ENCODE peak calls at places on chromosomes 11 and 22, in six cellular contexts. L, Z, D, C, N and V are unnamed samples.

GRCh38 chr11:133133053-133133452 is 399.2 kb downstream of the OPCML start:
- DNase-seq in L (no peak), Z (no peak), D (no peak), C (no peak), N (no peak), V (no peak)

GRCh38 chr11:78642979-78643675 is 68.5 kb upstream of the NARS2 start:
- DNase-seq in L (no peak), Z (no peak), D (no peak), C (no peak), N (no peak), V (no peak)

GRCh38 chr22:44103735-44104134 is 77.0 kb upstream of the PARVG start:
- DNase-seq in L (no peak), Z (no peak), D (no peak), C (peak), N (no peak), V (no peak)

GRCh38 chr11:67524480-67524808 is 1.2 kb upstream of the CABP2 start:
- DNase-seq in L (no peak), Z (no peak), D (no peak), C (no peak), N (no peak), V (no peak)

GRCh38 chr22:43114958-43115357 is 4.4 kb downstream of the BIK start:
- DNase-seq in L (no peak), Z (no peak), D (peak), C (peak), N (peak), V (no peak)

GRCh38 chr11:80542704-80543103 is 1101.9 kb upstream of the TENM4 start:
- DNase-seq in L (no peak), Z (no peak), D (no peak), C (no peak), N (no peak), V (no peak)

GRCh38 chr11:45665933-45666647 is 668 bp upstream of the CHST1 start:
- DNase-seq in L (no peak), Z (no peak), D (no peak), C (no peak), N (no peak), V (no peak)

GRCh38 chr11:64146036-64146943 is 19.6 kb downstream of the MACROD1 start:
- DNase-seq in L (peak), Z (peak), D (peak), C (peak), N (no peak), V (no peak)

GRCh38 chr11:129636926-129637325 is 178.7 kb upstream of the TMEM45B start:
- DNase-seq in L (no peak), Z (no peak), D (no peak), C (no peak), N (no peak), V (no peak)

GRCh38 chr11:12449961-12450715 is 72.8 kb downstream of the PARVA start:
- DNase-seq in L (no peak), Z (no peak), D (no peak), C (no peak), N (no peak), V (no peak)

GRCh38 chr11:75867778-75868374 is 52.9 kb downstream of the UVRAG start:
- DNase-seq in L (peak), Z (no peak), D (peak), C (no peak), N (peak), V (peak)

GRCh38 chr11:45578286-45578685 is 87.1 kb downstream of the CHST1 start:
- DNase-seq in L (no peak), Z (no peak), D (no peak), C (no peak), N (no peak), V (no peak)

GRCh38 chr11:23846902-23847422 is 649.9 kb upstream of the LUZP2 start:
- DNase-seq in L (no peak), Z (no peak), D (no peak), C (no peak), N (no peak), V (no peak)

GRCh38 chr22:23079814-23080521 is 9.6 kb downstream of the GNAZ start:
- DNase-seq in L (no peak), Z (no peak), D (no peak), C (no peak), N (no peak), V (no peak)

GRCh38 chr11:128584253-128584652 is 3.1 kb downstream of the ETS1 start:
- DNase-seq in L (no peak), Z (no peak), D (no peak), C (no peak), N (no peak), V (no peak)

GRCh38 chr11:75547617-75548054 is 14.4 kb upstream of the SERPINH1 start:
- DNase-seq in L (no peak), Z (no peak), D (peak), C (no peak), N (no peak), V (no peak)

GRCh38 chr11:61345170-61345610 is 12.2 kb downstream of the TKFC start:
- DNase-seq in L (no peak), Z (no peak), D (no peak), C (no peak), N (no peak), V (no peak)

GRCh38 chr11:129035254-129035653 is 92.6 kb upstream of the TP53AIP1 start:
- DNase-seq in L (no peak), Z (no peak), D (no peak), C (no peak), N (no peak), V (no peak)

GRCh38 chr11:120952503-120953229 is 71.2 kb upstream of the TBCEL start:
- DNase-seq in L (peak), Z (peak), D (peak), C (peak), N (peak), V (peak)

GRCh38 chr11:110679323-110679980 is 32.8 kb downstream of the ARHGAP20 start:
- DNase-seq in L (no peak), Z (no peak), D (no peak), C (no peak), N (no peak), V (no peak)

GRCh38 chr11:75482310-75482606 is 43.5 kb downstream of the GDPD5 start:
- DNase-seq in L (no peak), Z (no peak), D (no peak), C (no peak), N (no peak), V (no peak)

GRCh38 chr22:17095538-17095937 is 10.7 kb downstream of the IL17RA start:
- DNase-seq in L (no peak), Z (no peak), D (no peak), C (no peak), N (no peak), V (no peak)

GRCh38 chr11:2109541-2110019 is 29.6 kb downstream of the IGF2 start:
- DNase-seq in L (no peak), Z (no peak), D (no peak), C (no peak), N (no peak), V (no peak)

GRCh38 chr22:20424937-20425587 is 12.6 kb downstream of the SCARF2 start:
- DNase-seq in L (no peak), Z (no peak), D (no peak), C (no peak), N (no peak), V (no peak)